ENCODE peak calls at places on chromosomes 5 and 9, in four cellular contexts. One of them, this sample, is unnamed.

GRCh38 chr5:72467987-72468386 is 39.2 kb downstream of the ZNF366 start:
- DNase-seq in CD4-positive, alpha-beta T cell: no peak
- DNase-seq in cardiac muscle cell: no peak
- DNase-seq in LNCaP clone FGC: no peak
- DNase-seq in this sample: no peak

GRCh38 chr9:121863931-121864330 is 212.5 kb downstream of the DAB2IP start:
- DNase-seq in LNCaP clone FGC: no peak
- DNase-seq in CD4-positive, alpha-beta T cell: no peak
- DNase-seq in cardiac muscle cell: no peak
- DNase-seq in this sample: no peak

GRCh38 chr9:127202461-127203139 is 62.0 kb upstream of the GARNL3 start:
- DNase-seq in cardiac muscle cell: no peak
- DNase-seq in CD4-positive, alpha-beta T cell: no peak
- DNase-seq in LNCaP clone FGC: no peak
- DNase-seq in this sample: no peak

GRCh38 chr9:3848445-3849114 is 322.8 kb upstream of the RFX3 start:
- DNase-seq in CD4-positive, alpha-beta T cell: no peak
- DNase-seq in cardiac muscle cell: peak
- DNase-seq in LNCaP clone FGC: no peak
- DNase-seq in this sample: no peak

GRCh38 chr5:124980174-124980941 is 233.9 kb upstream of the ZNF608 start:
- DNase-seq in cardiac muscle cell: no peak
- DNase-seq in CD4-positive, alpha-beta T cell: no peak
- DNase-seq in LNCaP clone FGC: no peak
- DNase-seq in this sample: no peak

GRCh38 chr9:92097997-92098482 is 17.2 kb downstream of the SPTLC1 start:
- DNase-seq in cardiac muscle cell: no peak
- DNase-seq in CD4-positive, alpha-beta T cell: peak
- DNase-seq in LNCaP clone FGC: no peak
- DNase-seq in this sample: peak

GRCh38 chr9:19372576-19372975 is 7.5 kb downstream of the RPS6 start:
- DNase-seq in CD4-positive, alpha-beta T cell: no peak
- DNase-seq in LNCaP clone FGC: no peak
- DNase-seq in cardiac muscle cell: no peak
- DNase-seq in this sample: no peak

GRCh38 chr9:16180546-16180945 is 627.7 kb downstream of the CCDC171 start:
- DNase-seq in cardiac muscle cell: no peak
- DNase-seq in CD4-positive, alpha-beta T cell: no peak
- DNase-seq in LNCaP clone FGC: no peak
- DNase-seq in this sample: no peak

GRCh38 chr9:111842313-111842712 is 47.6 kb upstream of the SHOC1 start:
- DNase-seq in LNCaP clone FGC: no peak
- DNase-seq in CD4-positive, alpha-beta T cell: no peak
- DNase-seq in cardiac muscle cell: no peak
- DNase-seq in this sample: no peak

GRCh38 chr5:131491749-131492148 is 143.3 kb downstream of the RAPGEF6 start:
- DNase-seq in CD4-positive, alpha-beta T cell: no peak
- DNase-seq in LNCaP clone FGC: no peak
- DNase-seq in cardiac muscle cell: no peak
- DNase-seq in this sample: no peak

GRCh38 chr9:136653323-136654064 is 9.2 kb upstream of the EGFL7 start:
- DNase-seq in cardiac muscle cell: no peak
- DNase-seq in LNCaP clone FGC: no peak
- DNase-seq in CD4-positive, alpha-beta T cell: no peak
- DNase-seq in this sample: no peak

GRCh38 chr5:56951946-56952691 is at the start of gene MIER3:
- DNase-seq in LNCaP clone FGC: peak
- DNase-seq in CD4-positive, alpha-beta T cell: peak
- DNase-seq in cardiac muscle cell: peak
- DNase-seq in this sample: peak

GRCh38 chr9:137488330-137488653 is 29.2 kb upstream of the NSMF start:
- DNase-seq in LNCaP clone FGC: no peak
- DNase-seq in cardiac muscle cell: no peak
- DNase-seq in CD4-positive, alpha-beta T cell: no peak
- DNase-seq in this sample: no peak

GRCh38 chr5:77356740-77357139 is 135.4 kb downstream of the WDR41 start:
- DNase-seq in LNCaP clone FGC: peak
- DNase-seq in CD4-positive, alpha-beta T cell: no peak
- DNase-seq in cardiac muscle cell: no peak
- DNase-seq in this sample: no peak

GRCh38 chr9:35948901-35949318 is 9.0 kb downstream of the OR2S2 start:
- DNase-seq in cardiac muscle cell: peak
- DNase-seq in LNCaP clone FGC: no peak
- DNase-seq in CD4-positive, alpha-beta T cell: no peak
- DNase-seq in this sample: no peak

GRCh38 chr5:179768326-179769085 is 25.3 kb upstream of the LTC4S start:
- DNase-seq in LNCaP clone FGC: no peak
- DNase-seq in cardiac muscle cell: peak
- DNase-seq in CD4-positive, alpha-beta T cell: no peak
- DNase-seq in this sample: no peak

GRCh38 chr5:179679014-179679674 is 1.7 kb downstream of the CBY3 start:
- DNase-seq in cardiac muscle cell: no peak
- DNase-seq in LNCaP clone FGC: no peak
- DNase-seq in CD4-positive, alpha-beta T cell: peak
- DNase-seq in this sample: peak

GRCh38 chr9:7653262-7653661 is 146.3 kb downstream of the DMAC1 start:
- DNase-seq in LNCaP clone FGC: no peak
- DNase-seq in cardiac muscle cell: no peak
- DNase-seq in CD4-positive, alpha-beta T cell: no peak
- DNase-seq in this sample: no peak

GRCh38 chr9:138051586-138052321 is 174.2 kb downstream of the CACNA1B start:
- DNase-seq in cardiac muscle cell: no peak
- DNase-seq in LNCaP clone FGC: no peak
- DNase-seq in CD4-positive, alpha-beta T cell: no peak
- DNase-seq in this sample: no peak

GRCh38 chr5:128252196-128252595 is 168.6 kb downstream of the SLC12A2 start:
- DNase-seq in CD4-positive, alpha-beta T cell: no peak
- DNase-seq in cardiac muscle cell: no peak
- DNase-seq in LNCaP clone FGC: no peak
- DNase-seq in this sample: no peak

GRCh38 chr9:114200721-114201300 is 45.5 kb downstream of the COL27A1 start:
- DNase-seq in LNCaP clone FGC: no peak
- DNase-seq in cardiac muscle cell: no peak
- DNase-seq in CD4-positive, alpha-beta T cell: no peak
- DNase-seq in this sample: no peak

GRCh38 chr5:176535101-176535654 is 2.0 kb downstream of the RNF44 start:
- DNase-seq in cardiac muscle cell: no peak
- DNase-seq in LNCaP clone FGC: no peak
- DNase-seq in CD4-positive, alpha-beta T cell: peak
- DNase-seq in this sample: peak

GRCh38 chr5:151758141-151758429 is 346 bp downstream of the ATOX1 start:
- DNase-seq in cardiac muscle cell: no peak
- DNase-seq in LNCaP clone FGC: no peak
- DNase-seq in CD4-positive, alpha-beta T cell: no peak
- DNase-seq in this sample: peak

GRCh38 chr5:9932770-9933169 is 302.6 kb upstream of the TAS2R1 start:
- DNase-seq in LNCaP clone FGC: no peak
- DNase-seq in CD4-positive, alpha-beta T cell: no peak
- DNase-seq in cardiac muscle cell: no peak
- DNase-seq in this sample: no peak

GRCh38 chr9:80951675-80952074 is 737.7 kb downstream of the TLE1 start:
- DNase-seq in LNCaP clone FGC: no peak
- DNase-seq in CD4-positive, alpha-beta T cell: no peak
- DNase-seq in cardiac muscle cell: no peak
- DNase-seq in this sample: no peak

GRCh38 chr5:55694152-55694830 is 17.8 kb downstream of the SLC38A9 start:
- DNase-seq in CD4-positive, alpha-beta T cell: no peak
- DNase-seq in LNCaP clone FGC: peak
- DNase-seq in cardiac muscle cell: peak
- DNase-seq in this sample: no peak

GRCh38 chr5:9196403-9197224 is 349.3 kb downstream of the SEMA5A start:
- DNase-seq in cardiac muscle cell: no peak
- DNase-seq in LNCaP clone FGC: no peak
- DNase-seq in CD4-positive, alpha-beta T cell: no peak
- DNase-seq in this sample: no peak

GRCh38 chr5:39783756-39784421 is 359.1 kb upstream of the DAB2 start:
- DNase-seq in cardiac muscle cell: no peak
- DNase-seq in LNCaP clone FGC: no peak
- DNase-seq in CD4-positive, alpha-beta T cell: no peak
- DNase-seq in this sample: no peak

GRCh38 chr5:2207416-2207950 is 324.8 kb upstream of the IRX4 start:
- DNase-seq in CD4-positive, alpha-beta T cell: no peak
- DNase-seq in LNCaP clone FGC: no peak
- DNase-seq in cardiac muscle cell: no peak
- DNase-seq in this sample: no peak

GRCh38 chr5:2207109-2207399 is 324.3 kb upstream of the IRX4 start:
- DNase-seq in CD4-positive, alpha-beta T cell: no peak
- DNase-seq in cardiac muscle cell: no peak
- DNase-seq in LNCaP clone FGC: no peak
- DNase-seq in this sample: no peak

GRCh38 chr5:2205596-2205995 is 322.9 kb upstream of the IRX4 start:
- DNase-seq in LNCaP clone FGC: no peak
- DNase-seq in CD4-positive, alpha-beta T cell: no peak
- DNase-seq in cardiac muscle cell: no peak
- DNase-seq in this sample: no peak

GRCh38 chr5:2206244-2207108 is 323.8 kb upstream of the IRX4 start:
- DNase-seq in cardiac muscle cell: peak
- DNase-seq in CD4-positive, alpha-beta T cell: no peak
- DNase-seq in LNCaP clone FGC: no peak
- DNase-seq in this sample: no peak

DNA sequence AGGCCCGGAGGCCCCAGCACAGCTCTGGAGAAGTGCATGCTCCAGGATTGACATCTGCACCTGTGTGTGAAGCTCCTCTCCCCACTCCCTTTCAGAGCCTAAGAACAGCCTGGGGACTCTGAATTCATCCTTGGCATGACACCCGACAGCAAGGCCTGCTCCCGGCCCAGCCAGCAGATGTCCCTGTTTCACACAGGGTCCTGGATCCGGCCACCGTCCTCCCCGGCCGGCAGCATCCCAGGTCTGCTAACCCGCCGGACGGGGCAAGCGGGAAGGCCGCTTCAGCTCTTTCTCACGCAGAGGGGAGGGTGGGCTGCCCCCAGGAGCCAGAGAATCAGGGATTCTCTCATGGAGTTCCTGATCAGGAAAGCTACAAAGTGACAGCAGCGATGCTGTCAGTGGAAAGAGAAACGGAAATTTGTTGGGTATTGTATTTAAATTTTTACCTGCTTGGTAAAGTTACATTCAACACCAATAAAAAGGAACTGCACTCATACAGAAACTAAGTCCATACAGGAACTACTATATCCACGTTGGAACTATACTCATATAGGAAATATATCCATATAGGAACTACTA is 325.3 kb upstream of the IRX4 start:
- DNase-seq in CD4-positive, alpha-beta T cell: no peak
- DNase-seq in LNCaP clone FGC: peak
- DNase-seq in cardiac muscle cell: peak
- DNase-seq in this sample: no peak
- TF ChIP-seq CTCF in CD4-positive, alpha-beta T cell: no peak
- TF ChIP-seq CTCF in LNCaP clone FGC: peak
- TF ChIP-seq CTCF in cardiac muscle cell: no peak
- TF ChIP-seq CTCF in this sample: no peak

GRCh38 chr5:120532835-120533234 is 68.7 kb downstream of the PRR16 start:
- DNase-seq in LNCaP clone FGC: no peak
- DNase-seq in cardiac muscle cell: peak
- DNase-seq in CD4-positive, alpha-beta T cell: no peak
- DNase-seq in this sample: no peak
- TF ChIP-seq CTCF in LNCaP clone FGC: no peak
- TF ChIP-seq CTCF in cardiac muscle cell: peak
- TF ChIP-seq CTCF in CD4-positive, alpha-beta T cell: no peak
- TF ChIP-seq CTCF in this sample: no peak

DNA sequence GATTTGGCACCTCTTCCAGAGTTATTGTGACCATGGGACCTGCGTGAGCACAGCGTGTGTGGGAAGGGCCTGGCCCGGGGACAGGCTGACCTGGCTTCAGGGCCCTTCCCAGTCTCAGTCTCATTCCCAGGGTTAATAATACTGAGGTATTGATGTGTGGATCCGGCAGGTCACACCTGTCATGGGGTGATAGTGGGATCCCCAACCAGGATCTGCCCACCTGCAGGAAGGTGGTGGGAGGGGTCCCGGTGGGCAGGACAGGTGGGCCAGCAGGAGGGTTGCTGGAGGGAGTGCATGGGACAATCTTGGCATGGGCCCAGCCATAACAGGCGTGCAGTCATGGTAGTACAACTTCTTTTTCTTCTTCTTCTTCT is 55.4 kb downstream of the COL15A1 start:
- DNase-seq in CD4-positive, alpha-beta T cell: no peak
- DNase-seq in LNCaP clone FGC: no peak
- DNase-seq in cardiac muscle cell: no peak
- DNase-seq in this sample: no peak
- TF ChIP-seq CTCF in CD4-positive, alpha-beta T cell: no peak
- TF ChIP-seq CTCF in LNCaP clone FGC: no peak
- TF ChIP-seq CTCF in cardiac muscle cell: no peak
- TF ChIP-seq CTCF in this sample: peak

GRCh38 chr5:115313632-115314031 is 17.2 kb upstream of the CCDC112 start:
- DNase-seq in LNCaP clone FGC: no peak
- DNase-seq in cardiac muscle cell: no peak
- DNase-seq in CD4-positive, alpha-beta T cell: no peak
- DNase-seq in this sample: no peak

GRCh38 chr5:115317750-115318149 is 21.3 kb upstream of the CCDC112 start:
- DNase-seq in CD4-positive, alpha-beta T cell: no peak
- DNase-seq in LNCaP clone FGC: no peak
- DNase-seq in cardiac muscle cell: no peak
- DNase-seq in this sample: no peak

GRCh38 chr5:115309751-115310370 is 13.4 kb upstream of the CCDC112 start:
- DNase-seq in cardiac muscle cell: peak
- DNase-seq in CD4-positive, alpha-beta T cell: no peak
- DNase-seq in LNCaP clone FGC: no peak
- DNase-seq in this sample: no peak

GRCh38 chr5:115308815-115309214 is 12.4 kb upstream of the CCDC112 start:
- DNase-seq in LNCaP clone FGC: no peak
- DNase-seq in cardiac muscle cell: no peak
- DNase-seq in CD4-positive, alpha-beta T cell: no peak
- DNase-seq in this sample: no peak

DNA sequence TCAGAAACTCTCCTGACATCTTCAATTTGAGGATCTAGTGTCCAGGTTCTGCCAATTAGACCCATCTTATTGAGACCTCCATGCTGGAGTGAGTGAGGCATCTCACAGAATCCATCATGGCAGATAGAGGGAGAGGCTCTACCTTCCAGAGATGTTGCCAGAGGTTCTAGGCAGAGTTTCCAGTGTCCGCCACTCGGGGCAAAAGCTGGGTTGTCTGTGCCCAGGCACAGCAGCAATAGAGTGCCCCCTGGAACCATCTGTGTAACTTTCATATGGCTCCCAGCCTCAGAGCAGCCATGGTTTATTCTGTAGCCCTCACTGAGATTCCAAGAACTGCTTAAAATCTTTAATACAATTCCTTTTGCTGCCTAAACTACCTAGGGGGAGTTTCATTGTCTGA is 16.6 kb upstream of the CCDC112 start:
- DNase-seq in LNCaP clone FGC: no peak
- DNase-seq in CD4-positive, alpha-beta T cell: no peak
- DNase-seq in cardiac muscle cell: no peak
- DNase-seq in this sample: no peak
- TF ChIP-seq CTCF in LNCaP clone FGC: no peak
- TF ChIP-seq CTCF in CD4-positive, alpha-beta T cell: no peak
- TF ChIP-seq CTCF in cardiac muscle cell: no peak
- TF ChIP-seq CTCF in this sample: no peak